ENCODE peak calls at places on chromosomes 5 and 9, in four cellular contexts. J, O, D and N are unnamed samples.

GRCh38 chr5:134227259-134227658 is 1.4 kb upstream of the PPP2CA start:
- DNase-seq in J (peak; percentile 31), O (no peak), D (peak; percentile 4), N (no peak)

GRCh38 chr9:133144887-133145466 is 18.7 kb downstream of the GBGT1 start:
- DNase-seq in J (no peak), O (no peak), D (no peak), N (no peak)

GRCh38 chr9:32524558-32525461 is 1.2 kb downstream of the RIGI start:
- DNase-seq in O (peak; percentile 30), D (peak; percentile 23), J (peak; percentile 39), N (no peak)

GRCh38 chr9:109399258-109399767 is 78.5 kb upstream of the EPB41L4B start:
- DNase-seq in O (no peak), D (no peak), J (no peak), N (no peak)

GRCh38 chr9:75200892-75201470 is 112.7 kb downstream of the OSTF1 start:
- DNase-seq in D (peak; percentile 33), O (peak; percentile 30), J (peak; percentile 67), N (no peak)

GRCh38 chr9:36560813-36561212 is 11.9 kb upstream of the MELK start:
- DNase-seq in J (peak; percentile 30), O (no peak), D (no peak), N (no peak)

GRCh38 chr9:112881366-112881765 is 9.3 kb downstream of the SLC46A2 start:
- DNase-seq in D (no peak), O (no peak), J (peak; percentile 95), N (no peak)

GRCh38 chr5:119966028-119966427 is 336.7 kb downstream of the FAM170A start:
- DNase-seq in D (no peak), O (no peak), J (peak; percentile 9), N (no peak)

GRCh38 chr5:126847318-126848221 is 70.6 kb downstream of the LMNB1 start:
- DNase-seq in D (no peak), O (no peak), J (no peak), N (no peak)

GRCh38 chr5:110809006-110809405 is 70.2 kb downstream of the SLC25A46 start:
- DNase-seq in J (no peak), D (no peak), O (no peak), N (no peak)

GRCh38 chr5:180178516-180179398 is 30.3 kb downstream of the RASGEF1C start:
- DNase-seq in D (no peak), J (no peak), O (no peak), N (no peak)

GRCh38 chr5:131242728-131243255 is 21.1 kb upstream of the CDC42SE2 start:
- DNase-seq in J (peak; percentile 95), O (no peak), D (no peak), N (no peak)

GRCh38 chr9:133731876-133732321 is 6.3 kb downstream of the SARDH start:
- DNase-seq in D (peak; percentile 88), O (peak; percentile 70), J (peak; percentile 49), N (no peak)

GRCh38 chr5:173747876-173748275 is 131.4 kb upstream of the BOD1 start:
- DNase-seq in D (no peak), J (no peak), O (no peak), N (no peak)

GRCh38 chr9:38068616-38068865 is 486 bp downstream of the SHB start:
- DNase-seq in J (peak; percentile 69), O (no peak), D (no peak), N (no peak)

GRCh38 chr5:111454198-111454606 is 58.1 kb downstream of the STARD4 start:
- DNase-seq in D (no peak), O (no peak), J (peak; percentile 45), N (no peak)

GRCh38 chr9:14400658-14400995 is 86.7 kb upstream of the NFIB start:
- DNase-seq in J (peak; percentile 59), O (no peak), D (peak; percentile 73), N (peak; percentile 23)

GRCh38 chr5:56183507-56183906 is 49.6 kb downstream of the ANKRD55 start:
- DNase-seq in J (peak; percentile 97), D (no peak), O (no peak), N (no peak)

GRCh38 chr5:98769256-98770157 is 4.0 kb upstream of the RGMB start:
- DNase-seq in D (peak; percentile 49), J (peak; percentile 89), O (no peak), N (peak; percentile 29)

GRCh38 chr5:67095346-67095871 is 101.2 kb downstream of the CD180 start:
- DNase-seq in O (no peak), J (no peak), D (peak; percentile 15), N (peak; percentile 80)

GRCh38 chr9:131997779-131998178 is 81.9 kb downstream of the MED27 start:
- DNase-seq in O (peak; percentile 37), J (no peak), D (no peak), N (peak; percentile 40)

GRCh38 chr5:95715799-95716461 is 15.2 kb upstream of the RHOBTB3 start:
- DNase-seq in J (peak; percentile 93), D (no peak), O (no peak), N (no peak)

GRCh38 chr9:124008855-124009834 is 2.4 kb upstream of the LHX2 start:
- DNase-seq in D (peak; percentile 61), J (no peak), O (no peak), N (no peak)

GRCh38 chr9:21174671-21175070 is 8.2 kb upstream of the IFNA21 start:
- DNase-seq in O (no peak), D (no peak), J (peak; percentile 10), N (no peak)

GRCh38 chr9:23683021-23683431 is 143.0 kb downstream of the ELAVL2 start:
- DNase-seq in D (peak; percentile 65), J (no peak), O (no peak), N (no peak)

GRCh38 chr9:136604823-136605525 is 57.7 kb upstream of the EGFL7 start:
- DNase-seq in D (no peak), O (no peak), J (no peak), N (no peak)

GRCh38 chr9:36154213-36154952 is 14.8 kb upstream of the CCIN start:
- DNase-seq in D (no peak), J (peak; percentile 80), O (no peak), N (no peak)

GRCh38 chr9:93133641-93134017 is 422 bp downstream of the NINJ1 start:
- DNase-seq in D (peak; percentile 43), O (no peak), J (peak; percentile 92), N (peak; percentile 75)

GRCh38 chr9:87557996-87558395 is 60.3 kb downstream of the DAPK1 start:
- DNase-seq in J (no peak), O (no peak), D (no peak), N (peak; percentile 32)

GRCh38 chr5:137710086-137710485 is 25.8 kb downstream of the KLHL3 start:
- DNase-seq in D (no peak), O (no peak), J (peak; percentile 40), N (no peak)